ENCODE peak calls at places on chromosome 3, in ten cellular contexts. One of them, this sample, is unnamed.

GRCh38 chr3:185176756-185177359 is 24.0 kb upstream of the C3orf70 start:
- DNase-seq in HCT116: peak
- DNase-seq in suprapubic skin: no peak
- DNase-seq in endothelial cell of umbilical vein: peak
- DNase-seq in ovary: peak
- DNase-seq in A549: peak
- DNase-seq in IMR-90: peak
- DNase-seq in Peyer's patch: peak
- DNase-seq in body of pancreas: peak
- DNase-seq in transverse colon: peak
- DNase-seq in this sample: no peak

GRCh38 chr3:71254658-71255057 is 328.9 kb downstream of the FOXP1 start:
- DNase-seq in body of pancreas: no peak
- DNase-seq in suprapubic skin: no peak
- DNase-seq in ovary: no peak
- DNase-seq in IMR-90: peak
- DNase-seq in transverse colon: no peak
- DNase-seq in Peyer's patch: no peak
- DNase-seq in HCT116: no peak
- DNase-seq in endothelial cell of umbilical vein: no peak
- DNase-seq in A549: peak
- DNase-seq in this sample: no peak

GRCh38 chr3:114899186-114899931 is 247.7 kb downstream of the ZBTB20 start:
- DNase-seq in endothelial cell of umbilical vein: no peak
- DNase-seq in A549: peak
- DNase-seq in HCT116: no peak
- DNase-seq in body of pancreas: peak
- DNase-seq in suprapubic skin: no peak
- DNase-seq in ovary: no peak
- DNase-seq in IMR-90: no peak
- DNase-seq in Peyer's patch: no peak
- DNase-seq in transverse colon: peak
- DNase-seq in this sample: no peak

GRCh38 chr3:46918202-46918601 is 40.7 kb downstream of the PTH1R start:
- DNase-seq in HCT116: no peak
- DNase-seq in body of pancreas: no peak
- DNase-seq in IMR-90: no peak
- DNase-seq in ovary: no peak
- DNase-seq in endothelial cell of umbilical vein: no peak
- DNase-seq in A549: no peak
- DNase-seq in transverse colon: no peak
- DNase-seq in suprapubic skin: no peak
- DNase-seq in Peyer's patch: no peak
- DNase-seq in this sample: no peak

GRCh38 chr3:195269375-195270078 is 1.4 kb downstream of the XXYLT1 start:
- DNase-seq in HCT116: no peak
- DNase-seq in ovary: no peak
- DNase-seq in endothelial cell of umbilical vein: no peak
- DNase-seq in transverse colon: no peak
- DNase-seq in suprapubic skin: no peak
- DNase-seq in Peyer's patch: no peak
- DNase-seq in A549: no peak
- DNase-seq in body of pancreas: no peak
- DNase-seq in IMR-90: no peak
- DNase-seq in this sample: no peak

GRCh38 chr3:151226088-151226563 is 23.1 kb upstream of the GPR171 start:
- DNase-seq in HCT116: no peak
- DNase-seq in Peyer's patch: no peak
- DNase-seq in ovary: no peak
- DNase-seq in IMR-90: peak
- DNase-seq in endothelial cell of umbilical vein: no peak
- DNase-seq in suprapubic skin: no peak
- DNase-seq in body of pancreas: no peak
- DNase-seq in A549: peak
- DNase-seq in transverse colon: no peak
- DNase-seq in this sample: no peak

GRCh38 chr3:138348107-138348949 is at the start of gene MRAS:
- DNase-seq in IMR-90: peak
- DNase-seq in HCT116: peak
- DNase-seq in Peyer's patch: peak
- DNase-seq in A549: peak
- DNase-seq in ovary: peak
- DNase-seq in transverse colon: peak
- DNase-seq in endothelial cell of umbilical vein: peak
- DNase-seq in body of pancreas: peak
- DNase-seq in suprapubic skin: peak
- DNase-seq in this sample: peak

GRCh38 chr3:155032918-155033317 is 47.2 kb upstream of the MME start:
- DNase-seq in ovary: no peak
- DNase-seq in transverse colon: no peak
- DNase-seq in body of pancreas: no peak
- DNase-seq in A549: no peak
- DNase-seq in endothelial cell of umbilical vein: peak
- DNase-seq in IMR-90: peak
- DNase-seq in suprapubic skin: no peak
- DNase-seq in Peyer's patch: no peak
- DNase-seq in HCT116: no peak
- DNase-seq in this sample: no peak

GRCh38 chr3:168431436-168431835 is 335.7 kb upstream of the GOLIM4 start:
- DNase-seq in body of pancreas: no peak
- DNase-seq in suprapubic skin: no peak
- DNase-seq in transverse colon: no peak
- DNase-seq in Peyer's patch: no peak
- DNase-seq in A549: no peak
- DNase-seq in ovary: no peak
- DNase-seq in endothelial cell of umbilical vein: no peak
- DNase-seq in HCT116: no peak
- DNase-seq in IMR-90: no peak
- DNase-seq in this sample: no peak

GRCh38 chr3:125140011-125140813 is 72.3 kb downstream of the SLC12A8 start:
- DNase-seq in suprapubic skin: no peak
- DNase-seq in transverse colon: no peak
- DNase-seq in ovary: no peak
- DNase-seq in A549: no peak
- DNase-seq in Peyer's patch: no peak
- DNase-seq in IMR-90: peak
- DNase-seq in body of pancreas: no peak
- DNase-seq in endothelial cell of umbilical vein: no peak
- DNase-seq in HCT116: no peak
- DNase-seq in this sample: no peak

GRCh38 chr3:47089605-47090004 is 74.3 kb downstream of the SETD2 start:
- DNase-seq in IMR-90: no peak
- DNase-seq in endothelial cell of umbilical vein: no peak
- DNase-seq in transverse colon: no peak
- DNase-seq in Peyer's patch: no peak
- DNase-seq in ovary: no peak
- DNase-seq in HCT116: no peak
- DNase-seq in body of pancreas: no peak
- DNase-seq in suprapubic skin: no peak
- DNase-seq in A549: no peak
- DNase-seq in this sample: no peak

GRCh38 chr3:178520436-178520835 is 15.8 kb upstream of the KCNMB2 start:
- DNase-seq in endothelial cell of umbilical vein: peak
- DNase-seq in IMR-90: no peak
- DNase-seq in A549: no peak
- DNase-seq in transverse colon: no peak
- DNase-seq in ovary: no peak
- DNase-seq in suprapubic skin: no peak
- DNase-seq in HCT116: no peak
- DNase-seq in body of pancreas: no peak
- DNase-seq in Peyer's patch: no peak
- DNase-seq in this sample: no peak

GRCh38 chr3:120552184-120553020 is 43.7 kb upstream of the NDUFB4 start:
- DNase-seq in A549: no peak
- DNase-seq in suprapubic skin: no peak
- DNase-seq in transverse colon: no peak
- DNase-seq in IMR-90: no peak
- DNase-seq in HCT116: no peak
- DNase-seq in ovary: no peak
- DNase-seq in endothelial cell of umbilical vein: no peak
- DNase-seq in Peyer's patch: no peak
- DNase-seq in body of pancreas: no peak
- DNase-seq in this sample: peak

GRCh38 chr3:120554727-120555660 is 41.1 kb upstream of the NDUFB4 start:
- DNase-seq in A549: no peak
- DNase-seq in suprapubic skin: no peak
- DNase-seq in IMR-90: no peak
- DNase-seq in HCT116: no peak
- DNase-seq in endothelial cell of umbilical vein: no peak
- DNase-seq in body of pancreas: no peak
- DNase-seq in transverse colon: no peak
- DNase-seq in ovary: no peak
- DNase-seq in Peyer's patch: no peak
- DNase-seq in this sample: peak

GRCh38 chr3:120557115-120557514 is 39.0 kb upstream of the NDUFB4 start:
- DNase-seq in transverse colon: no peak
- DNase-seq in endothelial cell of umbilical vein: no peak
- DNase-seq in suprapubic skin: no peak
- DNase-seq in A549: no peak
- DNase-seq in Peyer's patch: no peak
- DNase-seq in body of pancreas: no peak
- DNase-seq in IMR-90: no peak
- DNase-seq in ovary: no peak
- DNase-seq in HCT116: no peak
- DNase-seq in this sample: no peak

GRCh38 chr3:120558784-120559227 is 37.3 kb upstream of the NDUFB4 start:
- DNase-seq in body of pancreas: peak
- DNase-seq in endothelial cell of umbilical vein: peak
- DNase-seq in IMR-90: peak
- DNase-seq in ovary: peak
- DNase-seq in suprapubic skin: peak
- DNase-seq in transverse colon: peak
- DNase-seq in HCT116: peak
- DNase-seq in Peyer's patch: peak
- DNase-seq in A549: peak
- DNase-seq in this sample: peak

DNA sequence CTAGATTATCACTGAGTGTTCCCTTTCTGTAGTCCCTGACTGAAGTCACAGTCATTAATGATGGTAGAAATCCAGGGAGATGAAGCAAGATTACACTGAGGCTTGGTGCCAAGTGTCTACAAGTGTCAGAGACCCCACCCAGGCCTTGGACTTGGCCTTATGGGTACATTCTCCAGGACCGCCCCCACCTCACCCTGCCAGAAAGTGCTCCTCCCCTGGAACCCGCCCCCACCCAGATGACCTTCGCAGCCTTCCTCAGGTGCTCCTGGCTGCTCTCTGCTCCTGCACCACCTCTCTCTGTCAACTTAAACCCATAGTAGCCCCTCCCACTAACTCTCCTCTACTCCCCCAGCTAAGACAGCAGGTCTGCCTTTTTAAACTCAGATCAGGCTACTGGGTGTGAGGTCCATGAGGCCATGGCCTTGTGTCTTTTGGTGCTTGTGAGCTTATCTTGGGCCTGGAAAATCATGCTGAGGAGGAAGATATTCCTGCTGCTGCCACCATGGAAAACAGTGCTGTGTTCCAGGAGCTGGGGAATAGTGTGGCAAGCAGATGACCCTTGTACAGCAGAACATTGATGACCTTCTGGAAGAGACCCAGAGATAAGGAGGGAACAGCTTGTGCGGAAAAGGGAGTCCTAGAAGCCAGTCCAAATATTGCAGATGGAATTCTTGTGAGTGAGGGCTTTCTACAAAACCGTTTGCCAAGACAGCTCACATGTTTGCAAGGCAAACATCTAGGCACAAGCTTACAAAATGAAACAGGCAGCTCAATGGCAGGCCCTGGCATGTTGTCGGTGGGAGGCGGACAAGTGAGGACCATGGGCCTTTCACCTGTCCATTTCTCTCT is 40.3 kb upstream of the NDUFB4 start:
- DNase-seq in body of pancreas: peak
- DNase-seq in endothelial cell of umbilical vein: no peak
- DNase-seq in HCT116: no peak
- DNase-seq in suprapubic skin: peak
- DNase-seq in ovary: no peak
- DNase-seq in Peyer's patch: peak
- DNase-seq in IMR-90: no peak
- DNase-seq in A549: no peak
- DNase-seq in transverse colon: peak
- DNase-seq in this sample: no peak
- TF ChIP-seq CTCF in body of pancreas: no peak
- TF ChIP-seq CTCF in endothelial cell of umbilical vein: no peak
- TF ChIP-seq CTCF in HCT116: no peak
- TF ChIP-seq CTCF in suprapubic skin: no peak
- TF ChIP-seq CTCF in ovary: no peak
- TF ChIP-seq CTCF in Peyer's patch: peak
- TF ChIP-seq CTCF in IMR-90: no peak
- TF ChIP-seq CTCF in A549: no peak
- TF ChIP-seq CTCF in transverse colon: no peak
- TF ChIP-seq CTCF in this sample: no peak

GRCh38 chr3:42265059-42265991 is 660 bp downstream of the CCK start:
- DNase-seq in transverse colon: no peak
- DNase-seq in ovary: no peak
- DNase-seq in suprapubic skin: no peak
- DNase-seq in endothelial cell of umbilical vein: no peak
- DNase-seq in A549: no peak
- DNase-seq in IMR-90: no peak
- DNase-seq in body of pancreas: no peak
- DNase-seq in Peyer's patch: no peak
- DNase-seq in HCT116: no peak
- DNase-seq in this sample: no peak
- TF ChIP-seq POLR2A in transverse colon: no peak
- TF ChIP-seq POLR2A in ovary: no peak
- TF ChIP-seq POLR2A in suprapubic skin: no peak
- TF ChIP-seq POLR2A in endothelial cell of umbilical vein: no peak
- TF ChIP-seq POLR2A in A549: no peak
- TF ChIP-seq POLR2A in IMR-90: no peak
- TF ChIP-seq POLR2A in body of pancreas: no peak
- TF ChIP-seq POLR2A in Peyer's patch: no peak
- TF ChIP-seq POLR2A in HCT116: no peak
- TF ChIP-seq POLR2A in this sample: no peak

DNA sequence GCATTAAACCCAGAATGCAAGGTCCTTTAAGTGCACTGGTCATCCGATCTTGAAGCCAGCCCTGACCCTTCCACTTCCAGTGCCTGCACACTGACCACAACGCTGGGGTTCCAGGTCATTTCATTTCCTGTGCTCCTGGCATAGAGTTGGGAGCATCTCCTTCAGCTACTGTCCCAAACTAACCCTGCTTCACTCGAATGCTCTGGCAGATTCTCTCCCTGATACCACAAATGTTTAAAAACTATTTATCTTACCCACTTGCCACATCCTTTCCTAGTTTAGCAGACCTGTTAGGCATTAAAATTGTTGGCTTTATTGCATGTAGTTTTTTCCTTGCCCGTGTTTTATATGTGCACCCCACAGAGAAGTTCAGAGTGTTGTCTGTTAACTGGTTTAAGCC is 77.5 kb downstream of the ABI3BP start:
- DNase-seq in IMR-90: no peak
- DNase-seq in body of pancreas: no peak
- DNase-seq in A549: no peak
- DNase-seq in suprapubic skin: no peak
- DNase-seq in HCT116: no peak
- DNase-seq in ovary: no peak
- DNase-seq in Peyer's patch: no peak
- DNase-seq in endothelial cell of umbilical vein: no peak
- DNase-seq in transverse colon: no peak
- DNase-seq in this sample: no peak
- TF ChIP-seq CTCF in IMR-90: no peak
- TF ChIP-seq CTCF in body of pancreas: no peak
- TF ChIP-seq CTCF in A549: no peak
- TF ChIP-seq CTCF in suprapubic skin: no peak
- TF ChIP-seq CTCF in HCT116: no peak
- TF ChIP-seq CTCF in ovary: no peak
- TF ChIP-seq CTCF in Peyer's patch: no peak
- TF ChIP-seq CTCF in endothelial cell of umbilical vein: no peak
- TF ChIP-seq CTCF in transverse colon: no peak
- TF ChIP-seq CTCF in this sample: no peak

GRCh38 chr3:81728766-81729544 is 32.5 kb downstream of the GBE1 start:
- DNase-seq in ovary: no peak
- DNase-seq in suprapubic skin: no peak
- DNase-seq in IMR-90: peak
- DNase-seq in A549: no peak
- DNase-seq in Peyer's patch: no peak
- DNase-seq in HCT116: no peak
- DNase-seq in endothelial cell of umbilical vein: peak
- DNase-seq in transverse colon: no peak
- DNase-seq in body of pancreas: no peak
- DNase-seq in this sample: no peak
- TF ChIP-seq POLR2A in ovary: no peak
- TF ChIP-seq POLR2A in suprapubic skin: no peak
- TF ChIP-seq POLR2A in IMR-90: no peak
- TF ChIP-seq POLR2A in A549: no peak
- TF ChIP-seq POLR2A in Peyer's patch: no peak
- TF ChIP-seq POLR2A in HCT116: no peak
- TF ChIP-seq POLR2A in endothelial cell of umbilical vein: no peak
- TF ChIP-seq POLR2A in transverse colon: no peak
- TF ChIP-seq POLR2A in body of pancreas: no peak
- TF ChIP-seq POLR2A in this sample: no peak